ENCODE peak calls at places on chromosomes 4 and X, in five cellular contexts. One of them, this sample, is unnamed.

GRCh38 chrX:72048515-72049455 is 82.9 kb downstream of the RTL5 start:
- DNase-seq in H1: no peak
- DNase-seq in GM12878: no peak
- DNase-seq in K562: no peak
- DNase-seq in WTC11: peak; percentile 15
- DNase-seq in this sample: no peak

GRCh38 chrX:13087322-13088154 is 43.1 kb upstream of the FAM9C start:
- DNase-seq in K562: peak; percentile 16
- DNase-seq in GM12878: peak; percentile 99
- DNase-seq in H1: no peak
- DNase-seq in WTC11: no peak
- DNase-seq in this sample: no peak

GRCh38 chr4:104128850-104129213 is 365.9 kb downstream of the CXXC4 start:
- DNase-seq in GM12878: no peak
- DNase-seq in WTC11: no peak
- DNase-seq in K562: no peak
- DNase-seq in H1: no peak
- DNase-seq in this sample: peak; percentile 87

GRCh38 chrX:112874140-112874539 is 33.5 kb upstream of the AMOT start:
- DNase-seq in K562: no peak
- DNase-seq in WTC11: no peak
- DNase-seq in H1: no peak
- DNase-seq in GM12878: no peak
- DNase-seq in this sample: no peak

GRCh38 chr4:40924096-40924792 is 174.5 kb downstream of the NSUN7 start:
- DNase-seq in GM12878: peak; percentile 12
- DNase-seq in K562: peak; percentile 68
- DNase-seq in WTC11: peak; percentile 81
- DNase-seq in H1: peak; percentile 93
- DNase-seq in this sample: peak; percentile 28

GRCh38 chr4:174579421-174579820 is 57.1 kb upstream of the HPGD start:
- DNase-seq in K562: no peak
- DNase-seq in H1: no peak
- DNase-seq in WTC11: no peak
- DNase-seq in GM12878: no peak
- DNase-seq in this sample: no peak

GRCh38 chrX:98111684-98112083 is 1228.0 kb downstream of the RPA4 start:
- DNase-seq in WTC11: no peak
- DNase-seq in H1: no peak
- DNase-seq in K562: no peak
- DNase-seq in GM12878: no peak
- DNase-seq in this sample: no peak

GRCh38 chrX:136271300-136271699 is 20.1 kb upstream of the MAP7D3 start:
- DNase-seq in WTC11: no peak
- DNase-seq in K562: no peak
- DNase-seq in H1: no peak
- DNase-seq in GM12878: no peak
- DNase-seq in this sample: no peak

GRCh38 chr4:156677136-156677535 is 294.5 kb downstream of the PDGFC start:
- DNase-seq in H1: no peak
- DNase-seq in K562: no peak
- DNase-seq in WTC11: peak; percentile 17
- DNase-seq in GM12878: no peak
- DNase-seq in this sample: peak; percentile 38

GRCh38 chrX:72060196-72060974 is 71.3 kb downstream of the RTL5 start:
- DNase-seq in WTC11: peak; percentile 50
- DNase-seq in GM12878: no peak
- DNase-seq in K562: no peak
- DNase-seq in H1: peak; percentile 52
- DNase-seq in this sample: no peak

GRCh38 chrX:10071451-10072163 is 85.2 kb upstream of the CLCN4 start:
- DNase-seq in GM12878: no peak
- DNase-seq in WTC11: no peak
- DNase-seq in H1: no peak
- DNase-seq in K562: no peak
- DNase-seq in this sample: no peak

GRCh38 chrX:136789856-136790255 is 9.1 kb upstream of the ARHGEF6 start:
- DNase-seq in K562: no peak
- DNase-seq in H1: no peak
- DNase-seq in WTC11: no peak
- DNase-seq in GM12878: no peak
- DNase-seq in this sample: no peak

GRCh38 chrX:42704454-42704853 is 73.5 kb downstream of the PPP1R2C start:
- DNase-seq in K562: no peak
- DNase-seq in H1: no peak
- DNase-seq in WTC11: no peak
- DNase-seq in GM12878: no peak
- DNase-seq in this sample: no peak

GRCh38 chr4:158521490-158522111 is at the start of gene RXFP1:
- DNase-seq in K562: no peak
- DNase-seq in GM12878: no peak
- DNase-seq in WTC11: no peak
- DNase-seq in H1: no peak
- DNase-seq in this sample: no peak

GRCh38 chr4:59671037-59671436 is 1529.1 kb upstream of the ADGRL3 start:
- DNase-seq in WTC11: no peak
- DNase-seq in GM12878: no peak
- DNase-seq in K562: no peak
- DNase-seq in H1: no peak
- DNase-seq in this sample: no peak

GRCh38 chr4:39365360-39365759 is 802 bp downstream of the RFC1 start:
- DNase-seq in WTC11: no peak
- DNase-seq in H1: no peak
- DNase-seq in GM12878: no peak
- DNase-seq in K562: no peak
- DNase-seq in this sample: no peak

GRCh38 chrX:25873196-25873595 is 264.9 kb upstream of the MAGEB18 start:
- DNase-seq in K562: no peak
- DNase-seq in GM12878: no peak
- DNase-seq in WTC11: no peak
- DNase-seq in H1: no peak
- DNase-seq in this sample: no peak

GRCh38 chr4:186790630-186791029 is 67.0 kb upstream of the FAT1 start:
- DNase-seq in GM12878: no peak
- DNase-seq in K562: no peak
- DNase-seq in WTC11: no peak
- DNase-seq in H1: no peak
- DNase-seq in this sample: no peak

GRCh38 chrX:140817943-140818342 is 108.4 kb downstream of the LINC00632 start:
- DNase-seq in H1: no peak
- DNase-seq in GM12878: no peak
- DNase-seq in K562: peak; percentile 9
- DNase-seq in WTC11: no peak
- DNase-seq in this sample: no peak

GRCh38 chr4:15901996-15902395 is 36.5 kb downstream of the FGFBP1 start:
- DNase-seq in K562: no peak
- DNase-seq in H1: no peak
- DNase-seq in WTC11: no peak
- DNase-seq in GM12878: no peak
- DNase-seq in this sample: no peak

GRCh38 chr4:78667764-78668163 is 108.4 kb upstream of the BMP2K start:
- DNase-seq in H1: no peak
- DNase-seq in WTC11: no peak
- DNase-seq in GM12878: peak; percentile 69
- DNase-seq in K562: no peak
- DNase-seq in this sample: no peak

GRCh38 chrX:46576458-46576857 is 2.9 kb downstream of the CHST7 start:
- DNase-seq in GM12878: no peak
- DNase-seq in K562: no peak
- DNase-seq in H1: no peak
- DNase-seq in WTC11: no peak
- DNase-seq in this sample: no peak

GRCh38 chr4:88158360-88159136 is at the start of gene ABCG2:
- DNase-seq in WTC11: peak; percentile 60
- DNase-seq in K562: peak; percentile 77
- DNase-seq in GM12878: no peak
- DNase-seq in H1: peak; percentile 80
- DNase-seq in this sample: peak; percentile 16

GRCh38 chrX:41334866-41335589 is 1.1 kb downstream of the DDX3X start:
- DNase-seq in WTC11: peak; percentile 29
- DNase-seq in GM12878: no peak
- DNase-seq in K562: peak; percentile 76
- DNase-seq in H1: no peak
- DNase-seq in this sample: no peak

GRCh38 chr4:122980860-122981259 is 58.5 kb upstream of the NUDT6 start:
- DNase-seq in H1: no peak
- DNase-seq in GM12878: no peak
- DNase-seq in K562: no peak
- DNase-seq in WTC11: no peak
- DNase-seq in this sample: no peak

GRCh38 chr4:122976111-122976510 is 53.7 kb upstream of the NUDT6 start:
- DNase-seq in WTC11: no peak
- DNase-seq in K562: no peak
- DNase-seq in H1: no peak
- DNase-seq in GM12878: no peak
- DNase-seq in this sample: peak; percentile 93

GRCh38 chr4:122977103-122977502 is 54.7 kb upstream of the NUDT6 start:
- DNase-seq in K562: no peak
- DNase-seq in GM12878: no peak
- DNase-seq in WTC11: no peak
- DNase-seq in H1: no peak
- DNase-seq in this sample: no peak

GRCh38 chr4:122978789-122979188 is 56.4 kb upstream of the NUDT6 start:
- DNase-seq in WTC11: no peak
- DNase-seq in GM12878: no peak
- DNase-seq in K562: no peak
- DNase-seq in H1: no peak
- DNase-seq in this sample: no peak

GRCh38 chr4:122978109-122978508 is 55.7 kb upstream of the NUDT6 start:
- DNase-seq in WTC11: no peak
- DNase-seq in GM12878: no peak
- DNase-seq in H1: no peak
- DNase-seq in K562: peak; percentile 13
- DNase-seq in this sample: no peak
- TF ChIP-seq ATF2 in WTC11: no peak
- TF ChIP-seq ATF2 in GM12878: no peak
- TF ChIP-seq ATF2 in H1: no peak
- TF ChIP-seq ATF2 in K562: no peak
- TF ChIP-seq ATF2 in this sample: no peak

GRCh38 chrX:30280428-30280827 is 28.8 kb downstream of the NR0B1 start:
- DNase-seq in H1: no peak
- DNase-seq in WTC11: no peak
- DNase-seq in GM12878: no peak
- DNase-seq in K562: no peak
- DNase-seq in this sample: no peak

GRCh38 chrX:30278365-30278764 is 30.8 kb downstream of the NR0B1 start:
- DNase-seq in H1: no peak
- DNase-seq in WTC11: no peak
- DNase-seq in K562: peak; percentile 15
- DNase-seq in GM12878: no peak
- DNase-seq in this sample: no peak

GRCh38 chrX:30282527-30282926 is 26.7 kb downstream of the NR0B1 start:
- DNase-seq in WTC11: no peak
- DNase-seq in K562: no peak
- DNase-seq in H1: no peak
- DNase-seq in GM12878: no peak
- DNase-seq in this sample: no peak

GRCh38 chrX:30283456-30284200 is 25.6 kb downstream of the NR0B1 start:
- DNase-seq in WTC11: no peak
- DNase-seq in H1: no peak
- DNase-seq in K562: peak; percentile 72
- DNase-seq in GM12878: no peak
- DNase-seq in this sample: peak; percentile 22
- TF ChIP-seq ATF2 in WTC11: no peak
- TF ChIP-seq ATF2 in H1: no peak
- TF ChIP-seq ATF2 in K562: no peak
- TF ChIP-seq ATF2 in GM12878: no peak
- TF ChIP-seq ATF2 in this sample: no peak

DNA sequence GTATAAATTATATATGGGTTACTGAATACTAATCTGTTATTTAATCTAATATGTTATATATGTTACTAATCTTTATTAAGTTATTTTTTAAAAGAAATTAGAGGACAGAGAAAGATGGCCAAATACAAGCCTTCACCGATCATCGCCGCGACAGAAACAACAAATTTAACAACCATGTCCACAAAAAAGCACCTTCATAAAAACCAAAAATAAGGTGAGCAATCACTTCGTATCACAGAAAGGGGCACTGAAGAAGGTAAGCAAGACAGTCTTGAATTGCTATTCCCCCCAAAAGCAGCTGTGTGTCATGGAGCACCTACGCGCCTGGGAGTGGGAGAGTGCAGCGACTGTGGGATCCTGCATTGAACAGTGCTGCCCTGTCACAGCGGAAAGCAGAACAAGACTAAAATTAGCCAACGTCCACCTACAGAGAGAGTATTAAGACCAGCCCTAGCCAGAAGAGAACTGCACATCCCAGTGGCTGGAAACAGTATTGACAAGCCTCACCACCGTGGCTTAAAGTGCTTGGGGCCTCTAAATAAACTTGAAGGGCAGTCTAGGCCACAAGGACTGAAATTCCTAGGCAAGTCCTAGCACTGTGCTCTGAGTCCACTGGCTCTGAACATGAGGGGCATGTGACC is 38.5 kb downstream of the LRBA start:
- DNase-seq in GM12878: no peak
- DNase-seq in K562: peak; percentile 45
- DNase-seq in WTC11: no peak
- DNase-seq in H1: no peak
- DNase-seq in this sample: peak; percentile 53
- TF ChIP-seq ATF2 in GM12878: no peak
- TF ChIP-seq ATF2 in K562: no peak
- TF ChIP-seq ATF2 in WTC11: no peak
- TF ChIP-seq ATF2 in H1: no peak
- TF ChIP-seq ATF2 in this sample: no peak

GRCh38 chr4:105896984-105897760 is 1.9 kb downstream of the NPNT start:
- DNase-seq in K562: no peak
- DNase-seq in WTC11: no peak
- DNase-seq in H1: no peak
- DNase-seq in GM12878: no peak
- DNase-seq in this sample: no peak
- TF ChIP-seq ATF2 in K562: no peak
- TF ChIP-seq ATF2 in WTC11: no peak
- TF ChIP-seq ATF2 in H1: no peak
- TF ChIP-seq ATF2 in GM12878: no peak
- TF ChIP-seq ATF2 in this sample: no peak

DNA sequence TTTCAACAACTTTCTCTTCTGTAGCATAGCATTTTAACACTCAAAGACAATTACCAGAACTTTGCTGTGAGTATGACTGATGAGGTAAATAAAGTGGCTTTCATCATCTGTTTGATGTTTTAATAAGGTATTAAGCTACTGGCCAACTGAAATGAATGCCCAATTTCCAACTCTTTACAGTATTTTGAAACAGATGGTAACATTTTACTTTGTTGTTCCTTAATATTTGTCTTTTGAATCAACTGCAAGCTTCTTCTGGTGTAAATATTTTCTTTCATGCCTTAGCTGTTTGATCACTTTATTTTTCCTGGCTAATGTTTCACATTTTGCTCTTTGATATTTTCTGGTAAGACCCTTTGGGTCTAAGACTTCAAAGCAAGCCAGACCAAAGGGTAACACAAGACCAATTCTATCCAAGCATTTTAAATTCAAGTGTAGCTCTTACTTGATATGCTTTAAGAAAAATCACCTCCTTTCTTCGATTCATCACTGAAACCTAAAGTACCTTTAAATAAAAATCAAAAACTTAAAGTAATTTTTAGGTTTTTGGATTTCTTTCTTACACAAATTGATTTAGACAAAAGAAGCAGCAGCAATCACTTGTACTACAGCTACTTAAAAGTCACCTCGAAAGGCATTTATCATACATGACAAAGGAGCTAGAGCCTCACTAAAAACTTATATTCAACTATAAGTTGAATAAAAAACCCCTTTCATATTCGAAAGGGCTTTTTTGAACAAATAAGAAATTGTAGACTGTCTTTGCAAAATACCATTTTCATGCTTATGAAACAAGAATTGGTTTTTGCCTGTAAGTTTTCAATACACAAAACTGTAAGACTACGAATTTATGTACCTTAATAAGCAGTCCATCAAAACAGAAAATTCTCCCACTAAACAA is 57.6 kb downstream of the TBCK start:
- DNase-seq in K562: no peak
- DNase-seq in WTC11: no peak
- DNase-seq in H1: no peak
- DNase-seq in GM12878: no peak
- DNase-seq in this sample: peak; percentile 95
- TF ChIP-seq ATF2 in K562: no peak
- TF ChIP-seq ATF2 in WTC11: no peak
- TF ChIP-seq ATF2 in H1: no peak
- TF ChIP-seq ATF2 in GM12878: no peak
- TF ChIP-seq ATF2 in this sample: peak; percentile 85